ENCODE peak calls at places on chromosomes 5 and 9, in six cellular contexts. W is adrenal gland, K is fibroblast of the aortic adventitia, C is tibial artery, H is spleen, N is cardiac fibroblast. J is an unnamed sample.

GRCh38 chr5:39233783-39234182 is 14.4 kb upstream of the FYB1 start:
- DNase-seq in W (no peak), K (no peak), C (no peak), H (no peak), N (no peak), J (no peak)

GRCh38 chr9:111630182-111631070 is 708 bp upstream of the DNAJC25 start:
- DNase-seq in W (no peak), K (no peak), C (no peak), H (peak), N (no peak), J (no peak)

GRCh38 chr9:79432485-79432884 is 139.3 kb upstream of the TLE4 start:
- DNase-seq in W (no peak), K (no peak), C (no peak), H (no peak), N (no peak), J (no peak)

GRCh38 chr9:94922098-94922607 is 195.7 kb downstream of the AOPEP start:
- DNase-seq in W (peak), K (peak), C (peak), H (no peak), N (peak), J (no peak)

GRCh38 chr9:107733530-107733907 is 243.9 kb upstream of the KLF4 start:
- DNase-seq in W (peak), K (peak), C (peak), H (no peak), N (peak), J (no peak)

GRCh38 chr9:3569529-3569928 is 43.7 kb upstream of the RFX3 start:
- DNase-seq in W (no peak), K (no peak), C (no peak), H (no peak), N (no peak), J (no peak)

GRCh38 chr5:135890867-135891266 is 4.8 kb downstream of the IL9 start:
- DNase-seq in W (no peak), K (no peak), C (no peak), H (no peak), N (no peak), J (peak)

GRCh38 chr5:73418244-73418691 is 30.3 kb downstream of the FOXD1 start:
- DNase-seq in W (no peak), K (no peak), C (peak), H (no peak), N (no peak), J (no peak)

DNA sequence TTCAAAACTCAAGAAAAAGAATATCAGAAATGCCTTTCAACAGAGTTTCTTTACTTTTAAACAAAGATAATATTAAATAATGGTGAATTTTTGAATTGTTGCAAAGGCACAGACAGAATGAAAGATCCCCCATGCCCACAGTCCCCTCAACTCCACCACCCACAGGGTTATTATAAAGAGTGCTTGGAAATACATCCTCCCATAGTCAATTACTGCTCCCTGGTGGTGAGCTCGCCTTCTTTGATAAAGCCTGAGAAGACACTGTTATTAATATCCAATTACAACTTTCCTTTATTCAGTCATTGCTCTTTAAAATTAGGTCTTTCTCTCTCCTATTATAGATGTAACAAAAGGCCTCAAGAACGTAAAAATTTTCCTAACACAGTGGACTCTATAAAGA is 490.2 kb upstream of the RORB start:
- DNase-seq in W (no peak), K (peak), C (no peak), H (no peak), N (peak), J (no peak)
- TF ChIP-seq CTCF in W (no peak), K (peak), C (no peak), H (no peak), N (no peak), J (no peak)

GRCh38 chr5:6715758-6716633 is 2.8 kb downstream of the TENT4A start:
- DNase-seq in W (peak), K (no peak), C (no peak), H (no peak), N (no peak), J (no peak)
- H3K4me3 ChIP-seq in W (no peak), K (peak), C (peak), H (peak), N (peak), J (peak)

GRCh38 chr9:16154570-16155078 is 601.8 kb downstream of the CCDC171 start:
- DNase-seq in W (no peak), K (peak), C (peak), H (no peak), N (no peak), J (peak)
- TF ChIP-seq CTCF in W (no peak), K (peak), C (no peak), H (no peak), N (peak), J (peak)

GRCh38 chr5:119357309-119357708 is 1.5 kb downstream of the TNFAIP8 start:
- DNase-seq in W (no peak), K (no peak), C (no peak), H (no peak), N (no peak), J (no peak)
- H3K4me3 ChIP-seq in W (no peak), K (peak), C (peak), H (peak), N (no peak), J (peak)

GRCh38 chr5:146052780-146053179 is 52.6 kb downstream of the PLAC8L1 start:
- DNase-seq in W (no peak), K (no peak), C (no peak), H (no peak), N (no peak), J (no peak)
- TF ChIP-seq CTCF in W (no peak), K (peak), C (no peak), H (no peak), N (peak), J (peak)

GRCh38 chr5:103561670-103562069 is 919 bp downstream of the NUDT12 start:
- DNase-seq in W (no peak), K (no peak), C (no peak), H (no peak), N (peak), J (no peak)
- H3K4me3 ChIP-seq in W (no peak), K (peak), C (peak), H (peak), N (peak), J (peak)

DNA sequence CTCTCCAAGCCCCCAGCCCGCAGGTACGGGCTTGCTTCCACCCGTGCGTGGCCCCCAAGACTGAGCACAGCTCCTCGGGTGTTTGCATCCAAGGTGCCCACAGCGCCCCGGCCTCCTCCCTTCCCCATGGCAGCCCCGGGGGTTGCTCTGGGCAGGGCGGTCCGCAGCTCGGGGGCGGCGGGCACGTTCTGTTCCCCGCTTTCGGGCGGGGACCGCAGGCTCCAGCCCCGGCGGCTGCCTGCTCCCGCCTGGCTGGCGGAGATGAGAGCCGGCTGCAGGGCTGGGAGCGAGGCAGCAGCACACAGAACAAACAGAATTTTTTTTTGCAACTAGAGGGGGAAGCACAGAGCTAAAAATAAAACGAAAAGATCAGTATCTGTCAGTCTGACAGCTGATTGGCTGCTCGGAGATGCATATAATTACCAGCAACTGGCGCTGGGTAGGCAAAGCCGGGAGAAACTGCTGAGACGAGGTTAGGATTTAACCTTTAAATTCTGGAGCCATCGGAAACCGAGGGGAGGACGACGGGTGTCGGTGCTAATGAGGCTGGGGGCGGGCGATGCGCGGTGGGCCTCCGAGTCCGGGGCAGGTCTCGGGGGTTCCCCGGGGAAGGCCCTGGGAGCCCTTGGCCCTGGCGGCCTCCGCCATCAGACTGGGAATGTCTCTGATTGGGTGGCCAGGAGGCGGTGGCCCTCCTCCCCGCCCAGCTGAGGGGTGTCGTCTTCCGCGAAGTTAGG is 142.7 kb upstream of the IER5L start:
- DNase-seq in W (peak), K (peak), C (peak), H (peak), N (peak), J (peak)
- TF ChIP-seq CTCF in W (peak), K (peak), C (no peak), H (peak), N (no peak), J (no peak)

DNA sequence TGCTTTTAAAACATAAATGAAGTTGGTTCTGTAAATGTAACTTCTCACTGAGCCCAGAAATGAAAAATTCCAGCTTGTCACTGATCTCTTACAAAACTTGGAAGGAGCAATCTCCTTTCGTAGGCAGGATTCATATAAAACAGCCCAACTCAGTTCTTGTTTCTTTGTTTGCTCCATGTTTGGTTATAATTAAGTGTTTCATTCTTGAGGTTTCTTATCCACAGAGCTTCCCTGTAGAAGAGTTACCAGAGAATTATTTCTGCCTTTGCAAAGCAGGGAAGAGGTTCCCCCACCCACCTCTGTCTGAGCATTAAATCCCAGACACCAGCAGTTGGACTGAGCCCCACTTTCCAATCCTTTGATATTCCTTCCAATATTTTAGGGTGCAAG is 34.1 kb upstream of the RAI14 start:
- DNase-seq in W (no peak), K (peak), C (no peak), H (no peak), N (peak), J (no peak)
- H3K4me3 ChIP-seq in W (no peak), K (no peak), C (no peak), H (no peak), N (no peak), J (no peak)

GRCh38 chr5:171152382-171152781 is 156.7 kb upstream of the TLX3 start:
- DNase-seq in W (no peak), K (peak), C (no peak), H (no peak), N (peak), J (no peak)
- TF ChIP-seq CTCF in W (no peak), K (no peak), C (no peak), H (no peak), N (peak), J (no peak)